ENCODE peak calls at places on chromosome 14, in seven cellular contexts. G is stimulated activated CD4-positive, alpha-beta T cell treated with anti-CD3 and anti-CD28 coated beads, Interleukin-1b, Interleukin-23, amount 100 ng/mL, for 4 hours; A is anterior cingulate cortex; X is stimulated activated CD8-positive, alpha-beta memory T cell treated with anti-CD3 and anti-CD28 coated beads, Interleukin-7, amount 100 ng/mL, for 1 hour; L is endothelial cell; C is neural progenitor cell; M is progenitor cell of endocrine pancreas. Z is an unnamed sample.
A peak's percentile ranks its signal among the peaks of the same experiment; 100 is the strongest.

GRCh38 chr14:96470331-96470730 is 31.9 kb upstream of the PAPOLA start:
- DNase-seq in G (no peak), C (no peak), X (no peak), M (no peak), L (no peak), A (no peak), Z (no peak)

GRCh38 chr14:93462479-93462878 is 31.7 kb downstream of the UNC79 start:
- DNase-seq in C (no peak), X (no peak), A (no peak), L (no peak), M (no peak), G (no peak), Z (no peak)

GRCh38 chr14:74793506-74794155 is 30.5 kb downstream of the YLPM1 start:
- DNase-seq in X (no peak), G (no peak), L (peak; percentile 33), M (no peak), C (peak; percentile 27), A (no peak), Z (no peak)

GRCh38 chr14:32728526-32728925 is 210.2 kb upstream of the NPAS3 start:
- DNase-seq in C (no peak), M (no peak), L (no peak), X (no peak), A (no peak), G (no peak), Z (no peak)

GRCh38 chr14:101070540-101071492 is 167.3 kb upstream of the RTL1 start:
- DNase-seq in X (no peak), C (no peak), G (no peak), A (no peak), M (peak; percentile 5), L (no peak), Z (no peak)

GRCh38 chr14:22432348-22432976 is 156.6 kb downstream of the DAD1 start:
- DNase-seq in C (no peak), A (no peak), X (no peak), M (no peak), G (no peak), L (no peak), Z (no peak)

GRCh38 chr14:100159107-100159864 is at the start of gene DEGS2:
- DNase-seq in A (no peak), G (peak; percentile 62), C (peak; percentile 77), M (peak; percentile 60), X (peak; percentile 28), L (no peak), Z (peak; percentile 36)

GRCh38 chr14:60602312-60602711 is 47.0 kb downstream of the SIX1 start:
- DNase-seq in X (no peak), L (no peak), G (no peak), M (no peak), A (no peak), C (no peak), Z (no peak)

GRCh38 chr14:23446291-23446851 is 10.9 kb upstream of the MYH7 start:
- DNase-seq in X (no peak), A (no peak), G (no peak), C (no peak), M (no peak), L (no peak), Z (no peak)

GRCh38 chr14:100250732-100251465 is 12.0 kb downstream of the YY1 start:
- DNase-seq in A (no peak), L (no peak), C (no peak), X (no peak), M (no peak), G (no peak), Z (no peak)

GRCh38 chr14:35385042-35385839 is 19.3 kb downstream of the NFKBIA start:
- DNase-seq in A (peak; percentile 63), G (no peak), M (no peak), C (peak; percentile 25), X (no peak), L (no peak), Z (no peak)

GRCh38 chr14:97703006-97703760 is 906.0 kb downstream of the VRK1 start:
- DNase-seq in L (no peak), A (no peak), C (no peak), X (no peak), G (no peak), M (no peak), Z (no peak)

GRCh38 chr14:89078021-89078676 is 253.7 kb downstream of the TTC8 start:
- DNase-seq in G (no peak), M (no peak), L (no peak), C (no peak), X (no peak), A (no peak), Z (no peak)

GRCh38 chr14:93016275-93016845 is 93.4 kb downstream of the CHGA start:
- DNase-seq in G (no peak), C (no peak), L (no peak), X (no peak), A (no peak), M (no peak), Z (no peak)

GRCh38 chr14:33184587-33184986 is 245.9 kb downstream of the NPAS3 start:
- DNase-seq in G (no peak), X (no peak), M (no peak), A (no peak), L (no peak), C (peak; percentile 26), Z (no peak)

GRCh38 chr14:28294834-28295440 is 471.6 kb upstream of the FOXG1 start:
- DNase-seq in G (no peak), A (no peak), L (peak; percentile 37), M (no peak), C (peak; percentile 54), X (no peak), Z (no peak)

GRCh38 chr14:48805315-48805714 is 780.9 kb downstream of the RPS29 start:
- DNase-seq in X (no peak), C (peak; percentile 51), A (no peak), G (no peak), M (no peak), L (no peak), Z (no peak)

GRCh38 chr14:20723458-20723857 is 22.2 kb upstream of the EDDM3A start:
- DNase-seq in X (no peak), A (no peak), L (no peak), G (no peak), M (no peak), C (no peak), Z (no peak)

GRCh38 chr14:39431416-39432178 is 636 bp downstream of the FBXO33 start:
- DNase-seq in G (peak; percentile 20), M (peak; percentile 43), X (peak; percentile 20), A (peak; percentile 53), L (peak; percentile 58), C (peak; percentile 73), Z (no peak)

GRCh38 chr14:68655961-68656360 is 136.9 kb downstream of the ZFP36L1 start:
- DNase-seq in C (peak; percentile 43), M (no peak), A (no peak), L (no peak), G (no peak), X (no peak), Z (no peak)

GRCh38 chr14:94113908-94114588 is 3.5 kb downstream of the IFI27 start:
- DNase-seq in A (no peak), C (no peak), M (no peak), L (no peak), X (no peak), G (no peak), Z (no peak)

GRCh38 chr14:67773844-67774377 is 42.5 kb downstream of the ZFYVE26 start:
- DNase-seq in G (no peak), C (no peak), X (no peak), M (no peak), A (no peak), L (no peak), Z (no peak)

Z was measured in activated naive CD8-positive, alpha-beta T cell treated with anti-CD3 and anti-CD28 coated beads, Interleukin-2, amount 50 U/mL, for 16 hours.